ENCODE peak calls at places on chromosomes 6 and 20, in seven cellular contexts. One of them, this sample, is unnamed.

GRCh38 chr6:7232351-7232750 is 80.6 kb downstream of the SSR1 start:
- DNase-seq in Calu3: no peak
- DNase-seq in activated CD4-positive, CD25-positive, alpha-beta regulatory T cell treated with anti-CD3 and anti-CD28 coated beads, Interleukin-2, amount 50 U/mL, for 72 hours: no peak
- DNase-seq in activated CD4-positive, alpha-beta memory T cell treated with anti-CD3 and anti-CD28 coated beads for 36 hours: no peak
- DNase-seq in cardiac fibroblast: peak; percentile 24
- DNase-seq in amniotic stem cell: no peak
- DNase-seq in NT2/D1: no peak
- DNase-seq in this sample: no peak

GRCh38 chr6:68634503-68635411 is at the start of gene ADGRB3:
- DNase-seq in Calu3: peak; percentile 72
- DNase-seq in activated CD4-positive, CD25-positive, alpha-beta regulatory T cell treated with anti-CD3 and anti-CD28 coated beads, Interleukin-2, amount 50 U/mL, for 72 hours: no peak
- DNase-seq in activated CD4-positive, alpha-beta memory T cell treated with anti-CD3 and anti-CD28 coated beads for 36 hours: peak; percentile 42
- DNase-seq in cardiac fibroblast: peak; percentile 88
- DNase-seq in amniotic stem cell: no peak
- DNase-seq in NT2/D1: peak; percentile 27
- DNase-seq in this sample: peak; percentile 64

GRCh38 chr6:71419954-71420692 is 131.5 kb downstream of the OGFRL1 start:
- DNase-seq in Calu3: peak; percentile 63
- DNase-seq in activated CD4-positive, CD25-positive, alpha-beta regulatory T cell treated with anti-CD3 and anti-CD28 coated beads, Interleukin-2, amount 50 U/mL, for 72 hours: no peak
- DNase-seq in activated CD4-positive, alpha-beta memory T cell treated with anti-CD3 and anti-CD28 coated beads for 36 hours: no peak
- DNase-seq in cardiac fibroblast: peak; percentile 58
- DNase-seq in amniotic stem cell: no peak
- DNase-seq in NT2/D1: peak; percentile 11
- DNase-seq in this sample: peak; percentile 42

GRCh38 chr20:32585011-32585518 is at the start of gene NOL4L:
- DNase-seq in Calu3: peak; percentile 41
- DNase-seq in activated CD4-positive, CD25-positive, alpha-beta regulatory T cell treated with anti-CD3 and anti-CD28 coated beads, Interleukin-2, amount 50 U/mL, for 72 hours: peak; percentile 49
- DNase-seq in activated CD4-positive, alpha-beta memory T cell treated with anti-CD3 and anti-CD28 coated beads for 36 hours: peak; percentile 58
- DNase-seq in cardiac fibroblast: peak; percentile 37
- DNase-seq in amniotic stem cell: no peak
- DNase-seq in NT2/D1: no peak
- DNase-seq in this sample: no peak

GRCh38 chr6:123022980-123023379 is 26.9 kb downstream of the CLVS2 start:
- DNase-seq in Calu3: no peak
- DNase-seq in activated CD4-positive, CD25-positive, alpha-beta regulatory T cell treated with anti-CD3 and anti-CD28 coated beads, Interleukin-2, amount 50 U/mL, for 72 hours: no peak
- DNase-seq in activated CD4-positive, alpha-beta memory T cell treated with anti-CD3 and anti-CD28 coated beads for 36 hours: no peak
- DNase-seq in cardiac fibroblast: peak; percentile 23
- DNase-seq in amniotic stem cell: no peak
- DNase-seq in NT2/D1: peak; percentile 3
- DNase-seq in this sample: no peak

GRCh38 chr20:50398064-50398463 is 112.1 kb upstream of the PTPN1 start:
- DNase-seq in Calu3: no peak
- DNase-seq in activated CD4-positive, CD25-positive, alpha-beta regulatory T cell treated with anti-CD3 and anti-CD28 coated beads, Interleukin-2, amount 50 U/mL, for 72 hours: no peak
- DNase-seq in activated CD4-positive, alpha-beta memory T cell treated with anti-CD3 and anti-CD28 coated beads for 36 hours: no peak
- DNase-seq in cardiac fibroblast: no peak
- DNase-seq in amniotic stem cell: no peak
- DNase-seq in NT2/D1: no peak
- DNase-seq in this sample: no peak

GRCh38 chr20:1041845-1042390 is 39.8 kb upstream of the RSPO4 start:
- DNase-seq in Calu3: no peak
- DNase-seq in activated CD4-positive, CD25-positive, alpha-beta regulatory T cell treated with anti-CD3 and anti-CD28 coated beads, Interleukin-2, amount 50 U/mL, for 72 hours: no peak
- DNase-seq in activated CD4-positive, alpha-beta memory T cell treated with anti-CD3 and anti-CD28 coated beads for 36 hours: no peak
- DNase-seq in cardiac fibroblast: no peak
- DNase-seq in amniotic stem cell: no peak
- DNase-seq in NT2/D1: no peak
- DNase-seq in this sample: no peak

GRCh38 chr6:160041608-160042007 is 72.7 kb downstream of the IGF2R start:
- DNase-seq in Calu3: peak; percentile 41
- DNase-seq in activated CD4-positive, CD25-positive, alpha-beta regulatory T cell treated with anti-CD3 and anti-CD28 coated beads, Interleukin-2, amount 50 U/mL, for 72 hours: no peak
- DNase-seq in activated CD4-positive, alpha-beta memory T cell treated with anti-CD3 and anti-CD28 coated beads for 36 hours: no peak
- DNase-seq in cardiac fibroblast: peak; percentile 88
- DNase-seq in amniotic stem cell: peak; percentile 4
- DNase-seq in NT2/D1: no peak
- DNase-seq in this sample: peak; percentile 94

GRCh38 chr6:35919085-35919826 is 1.6 kb downstream of the SRPK1 start:
- DNase-seq in Calu3: no peak
- DNase-seq in activated CD4-positive, CD25-positive, alpha-beta regulatory T cell treated with anti-CD3 and anti-CD28 coated beads, Interleukin-2, amount 50 U/mL, for 72 hours: no peak
- DNase-seq in activated CD4-positive, alpha-beta memory T cell treated with anti-CD3 and anti-CD28 coated beads for 36 hours: peak; percentile 17
- DNase-seq in cardiac fibroblast: no peak
- DNase-seq in amniotic stem cell: no peak
- DNase-seq in NT2/D1: no peak
- DNase-seq in this sample: no peak

GRCh38 chr6:131914234-131914633 is 36.9 kb downstream of the CCN2 start:
- DNase-seq in Calu3: no peak
- DNase-seq in activated CD4-positive, CD25-positive, alpha-beta regulatory T cell treated with anti-CD3 and anti-CD28 coated beads, Interleukin-2, amount 50 U/mL, for 72 hours: no peak
- DNase-seq in activated CD4-positive, alpha-beta memory T cell treated with anti-CD3 and anti-CD28 coated beads for 36 hours: no peak
- DNase-seq in cardiac fibroblast: no peak
- DNase-seq in amniotic stem cell: no peak
- DNase-seq in NT2/D1: no peak
- DNase-seq in this sample: no peak

GRCh38 chr20:25539742-25540201 is 45.6 kb downstream of the NINL start:
- DNase-seq in Calu3: no peak
- DNase-seq in activated CD4-positive, CD25-positive, alpha-beta regulatory T cell treated with anti-CD3 and anti-CD28 coated beads, Interleukin-2, amount 50 U/mL, for 72 hours: no peak
- DNase-seq in activated CD4-positive, alpha-beta memory T cell treated with anti-CD3 and anti-CD28 coated beads for 36 hours: no peak
- DNase-seq in cardiac fibroblast: peak; percentile 61
- DNase-seq in amniotic stem cell: no peak
- DNase-seq in NT2/D1: no peak
- DNase-seq in this sample: no peak

GRCh38 chr6:39224058-39224457 is 5.2 kb downstream of the KCNK5 start:
- DNase-seq in Calu3: no peak
- DNase-seq in activated CD4-positive, CD25-positive, alpha-beta regulatory T cell treated with anti-CD3 and anti-CD28 coated beads, Interleukin-2, amount 50 U/mL, for 72 hours: no peak
- DNase-seq in activated CD4-positive, alpha-beta memory T cell treated with anti-CD3 and anti-CD28 coated beads for 36 hours: no peak
- DNase-seq in cardiac fibroblast: no peak
- DNase-seq in amniotic stem cell: no peak
- DNase-seq in NT2/D1: no peak
- DNase-seq in this sample: no peak

GRCh38 chr6:10746915-10747250 is 722 bp upstream of the TMEM14B start:
- DNase-seq in Calu3: no peak
- DNase-seq in activated CD4-positive, CD25-positive, alpha-beta regulatory T cell treated with anti-CD3 and anti-CD28 coated beads, Interleukin-2, amount 50 U/mL, for 72 hours: no peak
- DNase-seq in activated CD4-positive, alpha-beta memory T cell treated with anti-CD3 and anti-CD28 coated beads for 36 hours: no peak
- DNase-seq in cardiac fibroblast: no peak
- DNase-seq in amniotic stem cell: no peak
- DNase-seq in NT2/D1: no peak
- DNase-seq in this sample: no peak

GRCh38 chr20:58065508-58066361 is 162.7 kb downstream of the ANKRD60 start:
- DNase-seq in Calu3: no peak
- DNase-seq in activated CD4-positive, CD25-positive, alpha-beta regulatory T cell treated with anti-CD3 and anti-CD28 coated beads, Interleukin-2, amount 50 U/mL, for 72 hours: no peak
- DNase-seq in activated CD4-positive, alpha-beta memory T cell treated with anti-CD3 and anti-CD28 coated beads for 36 hours: no peak
- DNase-seq in cardiac fibroblast: no peak
- DNase-seq in amniotic stem cell: no peak
- DNase-seq in NT2/D1: no peak
- DNase-seq in this sample: no peak

GRCh38 chr6:56862415-56863175 is 92.3 kb upstream of the BEND6 start:
- DNase-seq in Calu3: no peak
- DNase-seq in activated CD4-positive, CD25-positive, alpha-beta regulatory T cell treated with anti-CD3 and anti-CD28 coated beads, Interleukin-2, amount 50 U/mL, for 72 hours: no peak
- DNase-seq in activated CD4-positive, alpha-beta memory T cell treated with anti-CD3 and anti-CD28 coated beads for 36 hours: no peak
- DNase-seq in cardiac fibroblast: no peak
- DNase-seq in amniotic stem cell: no peak
- DNase-seq in NT2/D1: no peak
- DNase-seq in this sample: no peak

GRCh38 chr6:111812080-111813038 is 60.9 kb downstream of the FYN start:
- DNase-seq in Calu3: no peak
- DNase-seq in activated CD4-positive, CD25-positive, alpha-beta regulatory T cell treated with anti-CD3 and anti-CD28 coated beads, Interleukin-2, amount 50 U/mL, for 72 hours: no peak
- DNase-seq in activated CD4-positive, alpha-beta memory T cell treated with anti-CD3 and anti-CD28 coated beads for 36 hours: peak; percentile 15
- DNase-seq in cardiac fibroblast: peak; percentile 23
- DNase-seq in amniotic stem cell: no peak
- DNase-seq in NT2/D1: no peak
- DNase-seq in this sample: no peak

GRCh38 chr6:164005312-164005711 is 590.8 kb downstream of the QKI start:
- DNase-seq in Calu3: no peak
- DNase-seq in activated CD4-positive, CD25-positive, alpha-beta regulatory T cell treated with anti-CD3 and anti-CD28 coated beads, Interleukin-2, amount 50 U/mL, for 72 hours: no peak
- DNase-seq in activated CD4-positive, alpha-beta memory T cell treated with anti-CD3 and anti-CD28 coated beads for 36 hours: no peak
- DNase-seq in cardiac fibroblast: no peak
- DNase-seq in amniotic stem cell: no peak
- DNase-seq in NT2/D1: no peak
- DNase-seq in this sample: no peak

GRCh38 chr6:135600086-135600702 is 102.7 kb upstream of the AHI1 start:
- DNase-seq in Calu3: no peak
- DNase-seq in activated CD4-positive, CD25-positive, alpha-beta regulatory T cell treated with anti-CD3 and anti-CD28 coated beads, Interleukin-2, amount 50 U/mL, for 72 hours: no peak
- DNase-seq in activated CD4-positive, alpha-beta memory T cell treated with anti-CD3 and anti-CD28 coated beads for 36 hours: no peak
- DNase-seq in cardiac fibroblast: no peak
- DNase-seq in amniotic stem cell: no peak
- DNase-seq in NT2/D1: no peak
- DNase-seq in this sample: no peak

GRCh38 chr20:24892931-24893330 is 56.1 kb upstream of the CST7 start:
- DNase-seq in Calu3: no peak
- DNase-seq in activated CD4-positive, CD25-positive, alpha-beta regulatory T cell treated with anti-CD3 and anti-CD28 coated beads, Interleukin-2, amount 50 U/mL, for 72 hours: no peak
- DNase-seq in activated CD4-positive, alpha-beta memory T cell treated with anti-CD3 and anti-CD28 coated beads for 36 hours: no peak
- DNase-seq in cardiac fibroblast: no peak
- DNase-seq in amniotic stem cell: no peak
- DNase-seq in NT2/D1: no peak
- DNase-seq in this sample: no peak

GRCh38 chr20:41361757-41362747 is 4.6 kb downstream of the EMILIN3 start:
- DNase-seq in Calu3: no peak
- DNase-seq in activated CD4-positive, CD25-positive, alpha-beta regulatory T cell treated with anti-CD3 and anti-CD28 coated beads, Interleukin-2, amount 50 U/mL, for 72 hours: no peak
- DNase-seq in activated CD4-positive, alpha-beta memory T cell treated with anti-CD3 and anti-CD28 coated beads for 36 hours: no peak
- DNase-seq in cardiac fibroblast: no peak
- DNase-seq in amniotic stem cell: no peak
- DNase-seq in NT2/D1: no peak
- DNase-seq in this sample: peak; percentile 68

GRCh38 chr6:140178550-140179334 is 804.3 kb upstream of the CITED2 start:
- DNase-seq in Calu3: no peak
- DNase-seq in activated CD4-positive, CD25-positive, alpha-beta regulatory T cell treated with anti-CD3 and anti-CD28 coated beads, Interleukin-2, amount 50 U/mL, for 72 hours: no peak
- DNase-seq in activated CD4-positive, alpha-beta memory T cell treated with anti-CD3 and anti-CD28 coated beads for 36 hours: no peak
- DNase-seq in cardiac fibroblast: peak; percentile 58
- DNase-seq in amniotic stem cell: peak; percentile 44
- DNase-seq in NT2/D1: no peak
- DNase-seq in this sample: no peak

GRCh38 chr6:137775720-137776119 is 91.3 kb upstream of the TNFAIP3 start:
- DNase-seq in Calu3: no peak
- DNase-seq in activated CD4-positive, CD25-positive, alpha-beta regulatory T cell treated with anti-CD3 and anti-CD28 coated beads, Interleukin-2, amount 50 U/mL, for 72 hours: no peak
- DNase-seq in activated CD4-positive, alpha-beta memory T cell treated with anti-CD3 and anti-CD28 coated beads for 36 hours: no peak
- DNase-seq in cardiac fibroblast: peak; percentile 87
- DNase-seq in amniotic stem cell: no peak
- DNase-seq in NT2/D1: no peak
- DNase-seq in this sample: no peak